ENCODE peak calls at places on chromosome 17, in four cellular contexts. G is ovary, Y is heart left ventricle, F is uterus. B is an unnamed sample.
A peak's percentile ranks its signal among the peaks of the same experiment; 100 is the strongest.

GRCh38 chr17:14316131-14316854 is 15.4 kb downstream of the HS3ST3B1 start:
- DNase-seq in Y (no peak), G (no peak), F (no peak), B (peak; percentile 21)

GRCh38 chr17:55585629-55586028 is 74.4 kb upstream of the SMIM36 start:
- DNase-seq in G (no peak), Y (no peak), F (no peak), B (no peak)

GRCh38 chr17:74196541-74197310 is 6.8 kb upstream of the RPL38 start:
- DNase-seq in Y (no peak), F (no peak), G (no peak), B (no peak)

GRCh38 chr17:73291260-73291801 is 20.5 kb downstream of the CDC42EP4 start:
- DNase-seq in G (peak; percentile 66), F (peak; percentile 67), Y (peak; percentile 73), B (peak; percentile 95)

GRCh38 chr17:61444075-61444474 is 8.1 kb upstream of the TBX4 start:
- DNase-seq in Y (no peak), F (no peak), G (no peak), B (no peak)

GRCh38 chr17:41226051-41226450 is 397 bp upstream of the KRTAP9-2 start:
- DNase-seq in Y (no peak), F (no peak), G (no peak), B (no peak)

GRCh38 chr17:73365203-73365933 is 53.6 kb upstream of the CDC42EP4 start:
- DNase-seq in G (peak; percentile 72), F (no peak), Y (peak; percentile 58), B (no peak)

GRCh38 chr17:82887255-82888164 is 47.7 kb upstream of the ZNF750 start:
- DNase-seq in G (no peak), Y (peak; percentile 15), F (no peak), B (no peak)

GRCh38 chr17:17818088-17818526 is 18.7 kb downstream of the SREBF1 start:
- DNase-seq in G (no peak), F (no peak), Y (no peak), B (no peak)

GRCh38 chr17:21495281-21495680 is 119.1 kb downstream of the KCNJ12 start:
- DNase-seq in F (no peak), G (no peak), Y (no peak), B (peak; percentile 66)

GRCh38 chr17:50783193-50783660 is 15.9 kb upstream of the ANKRD40CL start:
- DNase-seq in G (peak; percentile 85), Y (peak; percentile 81), F (peak; percentile 82), B (peak; percentile 80)

GRCh38 chr17:35568561-35568960 is 7.9 kb upstream of the SLFN14 start:
- DNase-seq in Y (no peak), G (no peak), F (no peak), B (no peak)

GRCh38 chr17:50447870-50448573 is 20.7 kb downstream of the CHAD start:
- DNase-seq in G (no peak), Y (no peak), F (no peak), B (no peak)

GRCh38 chr17:15947331-15947730 is 2.4 kb downstream of the ADORA2B start:
- DNase-seq in F (no peak), Y (no peak), G (no peak), B (no peak)

GRCh38 chr17:33169580-33170285 is 123.4 kb downstream of the ASIC2 start:
- DNase-seq in F (no peak), Y (no peak), G (no peak), B (no peak)

GRCh38 chr17:73757324-73757942 is 113.2 kb upstream of the SDK2 start:
- DNase-seq in Y (no peak), G (no peak), F (no peak), B (no peak)

GRCh38 chr17:83203472-83204221 is 124.2 kb downstream of the METRNL start:
- DNase-seq in Y (peak; percentile 28), F (peak; percentile 19), G (peak; percentile 22), B (peak; percentile 35)

GRCh38 chr17:13230350-13230900 is 212.6 kb upstream of the ELAC2 start:
- DNase-seq in G (no peak), Y (no peak), F (no peak), B (no peak)

GRCh38 chr17:32920293-32920692 is 7.7 kb upstream of the TMEM98 start:
- DNase-seq in F (no peak), G (no peak), Y (no peak), B (peak; percentile 56)

GRCh38 chr17:15290186-15290536 is 25.0 kb upstream of the PMP22 start:
- DNase-seq in Y (no peak), G (no peak), F (no peak), B (no peak)

GRCh38 chr17:13337171-13337570 is 264.6 kb downstream of the HS3ST3A1 start:
- DNase-seq in Y (no peak), G (no peak), F (no peak), B (no peak)

GRCh38 chr17:50482516-50482915 is 3.9 kb downstream of the RSAD1 start:
- DNase-seq in F (peak; percentile 95), Y (peak; percentile 97), G (peak; percentile 98), B (peak; percentile 99)

GRCh38 chr17:19341641-19342610 is 20.6 kb downstream of the B9D1 start:
- DNase-seq in G (no peak), F (peak; percentile 18), Y (no peak), B (no peak)

GRCh38 chr17:31202968-31203367 is 94.1 kb downstream of the OMG start:
- DNase-seq in Y (no peak), F (no peak), G (no peak), B (no peak)

GRCh38 chr17:59785091-59785799 is 77.8 kb downstream of the VMP1 start:
- DNase-seq in G (no peak), F (no peak), Y (no peak), B (no peak)

GRCh38 chr17:7213895-7214299 is 5.7 kb downstream of the DLG4 start:
- DNase-seq in F (no peak), G (peak; percentile 85), Y (peak; percentile 77), B (peak; percentile 91)

GRCh38 chr17:75827291-75828050 is 16.7 kb downstream of the UNC13D start:
- DNase-seq in F (peak; percentile 82), G (peak; percentile 75), Y (peak; percentile 80), B (peak; percentile 94)

GRCh38 chr17:7834554-7834890 is 505 bp downstream of the KDM6B start:
- DNase-seq in F (peak; percentile 73), Y (peak; percentile 77), G (peak; percentile 79), B (no peak)

GRCh38 chr17:69961488-69962145 is 113.4 kb upstream of the KCNJ16 start:
- DNase-seq in F (no peak), Y (peak; percentile 55), G (peak; percentile 52), B (no peak)

GRCh38 chr17:77382356-77382911 is 241.7 kb downstream of the SEC14L1 start:
- DNase-seq in G (peak; percentile 44), F (no peak), Y (no peak), B (no peak)
- TF ChIP-seq POLR2A in G (no peak), F (no peak), Y (no peak), B (no peak)

GRCh38 chr17:37676115-37676925 is 33.1 kb upstream of the DDX52 start:
- DNase-seq in G (no peak), F (no peak), Y (no peak), B (no peak)

GRCh38 chr17:37673386-37673785 is 30.1 kb upstream of the DDX52 start:
- DNase-seq in Y (no peak), F (no peak), G (no peak), B (no peak)

GRCh38 chr17:37682007-37682406 is 38.8 kb upstream of the DDX52 start:
- DNase-seq in Y (no peak), F (no peak), G (no peak), B (no peak)

GRCh38 chr17:37674511-37674910 is 31.3 kb upstream of the DDX52 start:
- DNase-seq in Y (no peak), F (no peak), G (no peak), B (no peak)

GRCh38 chr17:37678036-37678435 is 34.8 kb upstream of the DDX52 start:
- DNase-seq in G (no peak), F (no peak), Y (no peak), B (no peak)
- TF ChIP-seq CTCF in G (no peak), F (no peak), Y (no peak), B (no peak)

GRCh38 chr17:38796451-38796850 is 2.9 kb downstream of the PIP4K2B start:
- DNase-seq in F (no peak), Y (no peak), G (no peak), B (no peak)
- H3K4me3 ChIP-seq in F (no peak overlapping the region), Y (no peak overlapping the region), G (no peak overlapping the region), B (no peak overlapping the region)

DNA sequence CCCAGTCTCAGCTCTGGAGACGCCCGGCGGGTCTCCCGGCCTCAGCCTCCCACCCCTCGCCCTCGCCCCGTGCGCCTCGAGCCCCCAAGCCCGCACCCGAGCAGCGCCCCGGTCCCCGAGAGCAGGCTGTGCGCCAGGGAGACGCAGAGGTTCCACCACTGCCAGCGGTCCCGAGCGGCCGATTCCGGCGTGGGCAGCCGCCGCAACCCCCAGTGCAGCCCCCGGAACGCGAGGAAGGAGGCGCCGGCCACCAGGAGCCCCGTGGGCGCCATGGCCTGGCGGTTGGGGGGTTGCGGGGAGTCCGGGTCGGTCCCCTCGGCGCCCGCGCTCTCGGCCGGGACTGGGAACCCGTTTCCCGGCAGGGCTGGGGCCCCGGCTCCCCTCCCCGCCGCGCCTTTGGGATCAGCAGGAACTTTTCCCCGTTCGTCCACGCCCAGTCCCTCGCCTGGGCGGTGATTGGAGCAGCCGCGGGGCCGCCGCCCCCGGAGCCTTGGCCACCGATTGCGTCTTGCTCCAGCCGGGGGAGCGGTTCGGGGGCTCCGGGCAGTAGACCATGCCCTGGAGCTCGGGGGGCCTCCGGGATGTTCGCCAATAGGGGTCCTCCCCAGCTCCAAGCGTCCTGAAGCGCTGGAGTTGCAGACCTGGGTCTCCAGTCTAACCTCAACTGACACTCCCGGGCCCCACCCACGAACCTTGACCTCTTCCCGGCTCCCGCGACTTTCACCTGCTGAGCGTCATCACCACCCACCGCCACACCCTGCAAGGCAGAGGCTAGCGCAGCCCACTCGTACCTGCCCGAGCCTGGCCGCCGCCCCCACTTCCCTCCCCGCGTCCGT is at the start of gene TLCD2:
- DNase-seq in Y (peak; percentile 88), G (peak; percentile 79), F (peak; percentile 80), B (peak; percentile 95)
- TF ChIP-seq POLR2A in Y (no peak), G (peak; percentile 69), F (no peak), B (no peak)

DNA sequence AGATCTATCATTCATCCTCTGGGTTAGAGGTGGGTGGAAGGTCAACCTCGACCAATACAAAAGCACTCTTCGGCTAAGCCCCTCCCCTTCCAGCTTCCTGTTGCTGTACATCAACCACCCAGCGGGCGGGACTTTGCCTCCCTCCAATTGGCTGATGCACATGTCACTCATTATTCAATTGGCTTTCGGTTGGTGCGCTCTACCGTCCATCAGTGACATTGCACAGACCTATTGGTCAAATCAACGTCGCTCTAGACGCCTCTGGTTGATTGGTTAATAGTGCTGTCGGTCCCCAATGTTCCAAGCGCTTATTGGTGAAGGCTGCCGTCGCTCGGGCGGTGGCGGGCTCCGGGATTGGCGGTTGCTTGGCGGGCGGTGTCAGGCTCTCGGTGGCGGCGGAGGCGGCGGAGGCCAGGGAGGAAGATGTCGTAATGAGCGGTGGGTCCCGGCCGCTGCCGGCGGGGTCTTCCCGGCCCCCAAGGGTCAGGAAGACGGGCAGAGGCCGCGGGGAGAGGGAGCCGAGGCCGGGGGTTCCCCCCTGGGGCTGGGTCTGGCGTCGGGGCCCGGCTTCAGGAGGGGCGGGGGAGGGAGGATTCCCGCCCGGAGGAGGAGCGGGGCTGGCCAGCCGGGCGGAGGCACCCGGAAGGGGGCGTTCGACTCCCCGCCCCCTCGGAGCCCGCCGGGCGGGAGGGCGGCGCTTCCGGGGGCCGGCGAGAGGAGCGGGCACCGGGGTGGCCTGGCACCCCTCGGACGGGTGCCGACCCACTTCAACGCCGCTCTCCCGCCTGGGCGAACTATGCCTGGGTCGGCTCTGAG is at the start of gene SP2:
- DNase-seq in Y (peak; percentile 99), F (peak; percentile 100), G (peak; percentile 98), B (peak; percentile 100)
- TF ChIP-seq CTCF in Y (no peak), F (peak; percentile 46), G (no peak), B (no peak)